ENCODE peak calls at places on chromosomes 1 and 21, in nine cellular contexts. One of them, this sample, is unnamed.

GRCh38 chr1:164588388-164589341 is 29.7 kb downstream of the PBX1 start:
- DNase-seq in activated T-cell treated with anti-CD3 and anti-CD28 coated beads, Interleukin-2, amount 50 U/mL, for 72 hours: no peak
- DNase-seq in EL: peak
- DNase-seq in WTC11: peak
- DNase-seq in AG10803: peak
- DNase-seq in K562: no peak
- DNase-seq in ELR: no peak
- DNase-seq in stimulated activated CD4-positive, alpha-beta T cell treated with anti-CD3 and anti-CD28 coated beads, Interleukin-12 subunit alpha, Interleukin-12 subunit beta, amount 100 ng/mL, for 24 hours: no peak
- DNase-seq in SK-MEL-5: no peak
- DNase-seq in this sample: peak

GRCh38 chr21:33478182-33478581 is 1.6 kb downstream of the TMEM50B start:
- DNase-seq in activated T-cell treated with anti-CD3 and anti-CD28 coated beads, Interleukin-2, amount 50 U/mL, for 72 hours: no peak
- DNase-seq in EL: no peak
- DNase-seq in WTC11: no peak
- DNase-seq in AG10803: no peak
- DNase-seq in K562: no peak
- DNase-seq in ELR: no peak
- DNase-seq in stimulated activated CD4-positive, alpha-beta T cell treated with anti-CD3 and anti-CD28 coated beads, Interleukin-12 subunit alpha, Interleukin-12 subunit beta, amount 100 ng/mL, for 24 hours: no peak
- DNase-seq in SK-MEL-5: no peak
- DNase-seq in this sample: no peak

GRCh38 chr1:215749423-215749822 is 182.3 kb downstream of the KCTD3 start:
- DNase-seq in activated T-cell treated with anti-CD3 and anti-CD28 coated beads, Interleukin-2, amount 50 U/mL, for 72 hours: no peak
- DNase-seq in EL: peak
- DNase-seq in WTC11: no peak
- DNase-seq in AG10803: peak
- DNase-seq in K562: no peak
- DNase-seq in ELR: peak
- DNase-seq in stimulated activated CD4-positive, alpha-beta T cell treated with anti-CD3 and anti-CD28 coated beads, Interleukin-12 subunit alpha, Interleukin-12 subunit beta, amount 100 ng/mL, for 24 hours: no peak
- DNase-seq in SK-MEL-5: no peak
- DNase-seq in this sample: no peak

GRCh38 chr1:109959974-109960744 is 24.4 kb upstream of the AHCYL1 start:
- DNase-seq in activated T-cell treated with anti-CD3 and anti-CD28 coated beads, Interleukin-2, amount 50 U/mL, for 72 hours: no peak
- DNase-seq in EL: peak
- DNase-seq in WTC11: peak
- DNase-seq in AG10803: peak
- DNase-seq in K562: no peak
- DNase-seq in ELR: peak
- DNase-seq in stimulated activated CD4-positive, alpha-beta T cell treated with anti-CD3 and anti-CD28 coated beads, Interleukin-12 subunit alpha, Interleukin-12 subunit beta, amount 100 ng/mL, for 24 hours: no peak
- DNase-seq in SK-MEL-5: peak
- DNase-seq in this sample: no peak

GRCh38 chr1:92486251-92487077 is at the start of gene GFI1:
- DNase-seq in activated T-cell treated with anti-CD3 and anti-CD28 coated beads, Interleukin-2, amount 50 U/mL, for 72 hours: peak
- DNase-seq in EL: peak
- DNase-seq in WTC11: peak
- DNase-seq in AG10803: no peak
- DNase-seq in K562: no peak
- DNase-seq in ELR: peak
- DNase-seq in stimulated activated CD4-positive, alpha-beta T cell treated with anti-CD3 and anti-CD28 coated beads, Interleukin-12 subunit alpha, Interleukin-12 subunit beta, amount 100 ng/mL, for 24 hours: peak
- DNase-seq in SK-MEL-5: no peak
- DNase-seq in this sample: peak

GRCh38 chr21:41166947-41167346 is 1.0 kb upstream of the BACE2 start:
- DNase-seq in activated T-cell treated with anti-CD3 and anti-CD28 coated beads, Interleukin-2, amount 50 U/mL, for 72 hours: no peak
- DNase-seq in EL: no peak
- DNase-seq in WTC11: no peak
- DNase-seq in AG10803: no peak
- DNase-seq in K562: no peak
- DNase-seq in ELR: no peak
- DNase-seq in stimulated activated CD4-positive, alpha-beta T cell treated with anti-CD3 and anti-CD28 coated beads, Interleukin-12 subunit alpha, Interleukin-12 subunit beta, amount 100 ng/mL, for 24 hours: no peak
- DNase-seq in SK-MEL-5: peak
- DNase-seq in this sample: peak

GRCh38 chr1:198232407-198232806 is 75.6 kb downstream of the NEK7 start:
- DNase-seq in activated T-cell treated with anti-CD3 and anti-CD28 coated beads, Interleukin-2, amount 50 U/mL, for 72 hours: no peak
- DNase-seq in EL: no peak
- DNase-seq in WTC11: no peak
- DNase-seq in AG10803: no peak
- DNase-seq in K562: no peak
- DNase-seq in ELR: no peak
- DNase-seq in stimulated activated CD4-positive, alpha-beta T cell treated with anti-CD3 and anti-CD28 coated beads, Interleukin-12 subunit alpha, Interleukin-12 subunit beta, amount 100 ng/mL, for 24 hours: no peak
- DNase-seq in SK-MEL-5: no peak
- DNase-seq in this sample: no peak

GRCh38 chr1:160705176-160705745 is 6.4 kb downstream of the CD48 start:
- DNase-seq in activated T-cell treated with anti-CD3 and anti-CD28 coated beads, Interleukin-2, amount 50 U/mL, for 72 hours: no peak
- DNase-seq in EL: no peak
- DNase-seq in WTC11: no peak
- DNase-seq in AG10803: no peak
- DNase-seq in K562: no peak
- DNase-seq in ELR: no peak
- DNase-seq in stimulated activated CD4-positive, alpha-beta T cell treated with anti-CD3 and anti-CD28 coated beads, Interleukin-12 subunit alpha, Interleukin-12 subunit beta, amount 100 ng/mL, for 24 hours: no peak
- DNase-seq in SK-MEL-5: no peak
- DNase-seq in this sample: no peak

GRCh38 chr1:217059401-217059800 is 336.2 kb upstream of the ESRRG start:
- DNase-seq in activated T-cell treated with anti-CD3 and anti-CD28 coated beads, Interleukin-2, amount 50 U/mL, for 72 hours: no peak
- DNase-seq in EL: no peak
- DNase-seq in WTC11: no peak
- DNase-seq in AG10803: no peak
- DNase-seq in K562: no peak
- DNase-seq in ELR: no peak
- DNase-seq in stimulated activated CD4-positive, alpha-beta T cell treated with anti-CD3 and anti-CD28 coated beads, Interleukin-12 subunit alpha, Interleukin-12 subunit beta, amount 100 ng/mL, for 24 hours: no peak
- DNase-seq in SK-MEL-5: no peak
- DNase-seq in this sample: no peak

GRCh38 chr1:181089777-181090505 is 1.4 kb downstream of the IER5 start:
- DNase-seq in activated T-cell treated with anti-CD3 and anti-CD28 coated beads, Interleukin-2, amount 50 U/mL, for 72 hours: peak
- DNase-seq in EL: peak
- DNase-seq in WTC11: peak
- DNase-seq in AG10803: peak
- DNase-seq in K562: peak
- DNase-seq in ELR: peak
- DNase-seq in stimulated activated CD4-positive, alpha-beta T cell treated with anti-CD3 and anti-CD28 coated beads, Interleukin-12 subunit alpha, Interleukin-12 subunit beta, amount 100 ng/mL, for 24 hours: peak
- DNase-seq in SK-MEL-5: peak
- DNase-seq in this sample: peak

GRCh38 chr1:180273066-180273465 is 43.0 kb downstream of the LHX4 start:
- DNase-seq in activated T-cell treated with anti-CD3 and anti-CD28 coated beads, Interleukin-2, amount 50 U/mL, for 72 hours: no peak
- DNase-seq in EL: no peak
- DNase-seq in WTC11: no peak
- DNase-seq in AG10803: no peak
- DNase-seq in K562: no peak
- DNase-seq in ELR: no peak
- DNase-seq in stimulated activated CD4-positive, alpha-beta T cell treated with anti-CD3 and anti-CD28 coated beads, Interleukin-12 subunit alpha, Interleukin-12 subunit beta, amount 100 ng/mL, for 24 hours: no peak
- DNase-seq in SK-MEL-5: no peak
- DNase-seq in this sample: no peak

GRCh38 chr1:26015358-26015757 is 6.2 kb upstream of the EXTL1 start:
- DNase-seq in activated T-cell treated with anti-CD3 and anti-CD28 coated beads, Interleukin-2, amount 50 U/mL, for 72 hours: no peak
- DNase-seq in EL: peak
- DNase-seq in WTC11: no peak
- DNase-seq in AG10803: peak
- DNase-seq in K562: no peak
- DNase-seq in ELR: no peak
- DNase-seq in stimulated activated CD4-positive, alpha-beta T cell treated with anti-CD3 and anti-CD28 coated beads, Interleukin-12 subunit alpha, Interleukin-12 subunit beta, amount 100 ng/mL, for 24 hours: no peak
- DNase-seq in SK-MEL-5: peak
- DNase-seq in this sample: no peak

GRCh38 chr1:56336972-56337371 is 242.4 kb downstream of the PLPP3 start:
- DNase-seq in activated T-cell treated with anti-CD3 and anti-CD28 coated beads, Interleukin-2, amount 50 U/mL, for 72 hours: no peak
- DNase-seq in EL: no peak
- DNase-seq in WTC11: no peak
- DNase-seq in AG10803: no peak
- DNase-seq in K562: no peak
- DNase-seq in ELR: no peak
- DNase-seq in stimulated activated CD4-positive, alpha-beta T cell treated with anti-CD3 and anti-CD28 coated beads, Interleukin-12 subunit alpha, Interleukin-12 subunit beta, amount 100 ng/mL, for 24 hours: no peak
- DNase-seq in SK-MEL-5: no peak
- DNase-seq in this sample: no peak

GRCh38 chr1:207124389-207124788 is 20.4 kb downstream of the C4BPA start:
- DNase-seq in activated T-cell treated with anti-CD3 and anti-CD28 coated beads, Interleukin-2, amount 50 U/mL, for 72 hours: no peak
- DNase-seq in EL: no peak
- DNase-seq in WTC11: no peak
- DNase-seq in AG10803: no peak
- DNase-seq in K562: no peak
- DNase-seq in ELR: no peak
- DNase-seq in stimulated activated CD4-positive, alpha-beta T cell treated with anti-CD3 and anti-CD28 coated beads, Interleukin-12 subunit alpha, Interleukin-12 subunit beta, amount 100 ng/mL, for 24 hours: no peak
- DNase-seq in SK-MEL-5: no peak
- DNase-seq in this sample: no peak

GRCh38 chr1:22671999-22672398 is 19.0 kb downstream of the C1QB start:
- DNase-seq in activated T-cell treated with anti-CD3 and anti-CD28 coated beads, Interleukin-2, amount 50 U/mL, for 72 hours: no peak
- DNase-seq in EL: no peak
- DNase-seq in WTC11: no peak
- DNase-seq in AG10803: no peak
- DNase-seq in K562: no peak
- DNase-seq in ELR: no peak
- DNase-seq in stimulated activated CD4-positive, alpha-beta T cell treated with anti-CD3 and anti-CD28 coated beads, Interleukin-12 subunit alpha, Interleukin-12 subunit beta, amount 100 ng/mL, for 24 hours: no peak
- DNase-seq in SK-MEL-5: no peak
- DNase-seq in this sample: no peak

GRCh38 chr1:234149217-234149616 is 224.0 kb upstream of the COA6 start:
- DNase-seq in activated T-cell treated with anti-CD3 and anti-CD28 coated beads, Interleukin-2, amount 50 U/mL, for 72 hours: no peak
- DNase-seq in EL: peak
- DNase-seq in WTC11: no peak
- DNase-seq in AG10803: peak
- DNase-seq in K562: no peak
- DNase-seq in ELR: peak
- DNase-seq in stimulated activated CD4-positive, alpha-beta T cell treated with anti-CD3 and anti-CD28 coated beads, Interleukin-12 subunit alpha, Interleukin-12 subunit beta, amount 100 ng/mL, for 24 hours: no peak
- DNase-seq in SK-MEL-5: no peak
- DNase-seq in this sample: no peak

GRCh38 chr1:235929216-235929615 is 62.5 kb upstream of the LYST start:
- DNase-seq in activated T-cell treated with anti-CD3 and anti-CD28 coated beads, Interleukin-2, amount 50 U/mL, for 72 hours: no peak
- DNase-seq in EL: peak
- DNase-seq in WTC11: no peak
- DNase-seq in AG10803: no peak
- DNase-seq in K562: no peak
- DNase-seq in ELR: no peak
- DNase-seq in stimulated activated CD4-positive, alpha-beta T cell treated with anti-CD3 and anti-CD28 coated beads, Interleukin-12 subunit alpha, Interleukin-12 subunit beta, amount 100 ng/mL, for 24 hours: no peak
- DNase-seq in SK-MEL-5: no peak
- DNase-seq in this sample: no peak

GRCh38 chr1:71427066-71427465 is 346.2 kb upstream of the ZRANB2 start:
- DNase-seq in activated T-cell treated with anti-CD3 and anti-CD28 coated beads, Interleukin-2, amount 50 U/mL, for 72 hours: no peak
- DNase-seq in EL: no peak
- DNase-seq in WTC11: no peak
- DNase-seq in AG10803: no peak
- DNase-seq in K562: no peak
- DNase-seq in ELR: no peak
- DNase-seq in stimulated activated CD4-positive, alpha-beta T cell treated with anti-CD3 and anti-CD28 coated beads, Interleukin-12 subunit alpha, Interleukin-12 subunit beta, amount 100 ng/mL, for 24 hours: no peak
- DNase-seq in SK-MEL-5: no peak
- DNase-seq in this sample: no peak

GRCh38 chr1:7856345-7856744 is 3.5 kb upstream of the UTS2 start:
- DNase-seq in activated T-cell treated with anti-CD3 and anti-CD28 coated beads, Interleukin-2, amount 50 U/mL, for 72 hours: no peak
- DNase-seq in EL: no peak
- DNase-seq in WTC11: no peak
- DNase-seq in AG10803: no peak
- DNase-seq in K562: no peak
- DNase-seq in ELR: no peak
- DNase-seq in stimulated activated CD4-positive, alpha-beta T cell treated with anti-CD3 and anti-CD28 coated beads, Interleukin-12 subunit alpha, Interleukin-12 subunit beta, amount 100 ng/mL, for 24 hours: no peak
- DNase-seq in SK-MEL-5: peak
- DNase-seq in this sample: no peak

GRCh38 chr1:231335663-231336602 is 1.7 kb downstream of the EXOC8 start:
- DNase-seq in activated T-cell treated with anti-CD3 and anti-CD28 coated beads, Interleukin-2, amount 50 U/mL, for 72 hours: no peak
- DNase-seq in EL: peak
- DNase-seq in WTC11: no peak
- DNase-seq in AG10803: no peak
- DNase-seq in K562: no peak
- DNase-seq in ELR: no peak
- DNase-seq in stimulated activated CD4-positive, alpha-beta T cell treated with anti-CD3 and anti-CD28 coated beads, Interleukin-12 subunit alpha, Interleukin-12 subunit beta, amount 100 ng/mL, for 24 hours: no peak
- DNase-seq in SK-MEL-5: no peak
- DNase-seq in this sample: no peak

GRCh38 chr1:37682334-37682987 is 9.9 kb upstream of the CDCA8 start:
- DNase-seq in activated T-cell treated with anti-CD3 and anti-CD28 coated beads, Interleukin-2, amount 50 U/mL, for 72 hours: peak
- DNase-seq in EL: peak
- DNase-seq in WTC11: peak
- DNase-seq in AG10803: peak
- DNase-seq in K562: peak
- DNase-seq in ELR: peak
- DNase-seq in stimulated activated CD4-positive, alpha-beta T cell treated with anti-CD3 and anti-CD28 coated beads, Interleukin-12 subunit alpha, Interleukin-12 subunit beta, amount 100 ng/mL, for 24 hours: peak
- DNase-seq in SK-MEL-5: peak
- DNase-seq in this sample: peak

GRCh38 chr1:183652547-183653467 is at the start of gene APOBEC4:
- DNase-seq in activated T-cell treated with anti-CD3 and anti-CD28 coated beads, Interleukin-2, amount 50 U/mL, for 72 hours: no peak
- DNase-seq in EL: no peak
- DNase-seq in WTC11: no peak
- DNase-seq in AG10803: no peak
- DNase-seq in K562: no peak
- DNase-seq in ELR: no peak
- DNase-seq in stimulated activated CD4-positive, alpha-beta T cell treated with anti-CD3 and anti-CD28 coated beads, Interleukin-12 subunit alpha, Interleukin-12 subunit beta, amount 100 ng/mL, for 24 hours: no peak
- DNase-seq in SK-MEL-5: no peak
- DNase-seq in this sample: no peak

GRCh38 chr1:184802739-184803492 is 48.3 kb upstream of the EDEM3 start:
- DNase-seq in activated T-cell treated with anti-CD3 and anti-CD28 coated beads, Interleukin-2, amount 50 U/mL, for 72 hours: no peak
- DNase-seq in EL: peak
- DNase-seq in WTC11: no peak
- DNase-seq in AG10803: peak
- DNase-seq in K562: no peak
- DNase-seq in ELR: peak
- DNase-seq in stimulated activated CD4-positive, alpha-beta T cell treated with anti-CD3 and anti-CD28 coated beads, Interleukin-12 subunit alpha, Interleukin-12 subunit beta, amount 100 ng/mL, for 24 hours: no peak
- DNase-seq in SK-MEL-5: no peak
- DNase-seq in this sample: peak

GRCh38 chr21:40337981-40338380 is 470.7 kb downstream of the PCP4 start:
- DNase-seq in activated T-cell treated with anti-CD3 and anti-CD28 coated beads, Interleukin-2, amount 50 U/mL, for 72 hours: no peak
- DNase-seq in EL: no peak
- DNase-seq in WTC11: no peak
- DNase-seq in AG10803: no peak
- DNase-seq in K562: no peak
- DNase-seq in ELR: no peak
- DNase-seq in stimulated activated CD4-positive, alpha-beta T cell treated with anti-CD3 and anti-CD28 coated beads, Interleukin-12 subunit alpha, Interleukin-12 subunit beta, amount 100 ng/mL, for 24 hours: no peak
- DNase-seq in SK-MEL-5: no peak
- DNase-seq in this sample: no peak

GRCh38 chr1:226983247-226983997 is 43.3 kb downstream of the COQ8A start:
- DNase-seq in activated T-cell treated with anti-CD3 and anti-CD28 coated beads, Interleukin-2, amount 50 U/mL, for 72 hours: no peak
- DNase-seq in EL: no peak
- DNase-seq in WTC11: no peak
- DNase-seq in AG10803: no peak
- DNase-seq in K562: no peak
- DNase-seq in ELR: no peak
- DNase-seq in stimulated activated CD4-positive, alpha-beta T cell treated with anti-CD3 and anti-CD28 coated beads, Interleukin-12 subunit alpha, Interleukin-12 subunit beta, amount 100 ng/mL, for 24 hours: no peak
- DNase-seq in SK-MEL-5: no peak
- DNase-seq in this sample: no peak

GRCh38 chr21:26032263-26032662 is 138.3 kb downstream of the APP start:
- DNase-seq in activated T-cell treated with anti-CD3 and anti-CD28 coated beads, Interleukin-2, amount 50 U/mL, for 72 hours: no peak
- DNase-seq in EL: no peak
- DNase-seq in WTC11: no peak
- DNase-seq in AG10803: no peak
- DNase-seq in K562: no peak
- DNase-seq in ELR: peak
- DNase-seq in stimulated activated CD4-positive, alpha-beta T cell treated with anti-CD3 and anti-CD28 coated beads, Interleukin-12 subunit alpha, Interleukin-12 subunit beta, amount 100 ng/mL, for 24 hours: no peak
- DNase-seq in SK-MEL-5: no peak
- DNase-seq in this sample: no peak

GRCh38 chr21:15729674-15730483 is at the start of gene USP25:
- DNase-seq in activated T-cell treated with anti-CD3 and anti-CD28 coated beads, Interleukin-2, amount 50 U/mL, for 72 hours: peak
- DNase-seq in EL: peak
- DNase-seq in WTC11: peak
- DNase-seq in AG10803: peak
- DNase-seq in K562: peak
- DNase-seq in ELR: peak
- DNase-seq in stimulated activated CD4-positive, alpha-beta T cell treated with anti-CD3 and anti-CD28 coated beads, Interleukin-12 subunit alpha, Interleukin-12 subunit beta, amount 100 ng/mL, for 24 hours: peak
- DNase-seq in SK-MEL-5: peak
- DNase-seq in this sample: peak

GRCh38 chr1:156004843-156005593 is 15.7 kb downstream of the SSR2 start:
- DNase-seq in activated T-cell treated with anti-CD3 and anti-CD28 coated beads, Interleukin-2, amount 50 U/mL, for 72 hours: no peak
- DNase-seq in EL: no peak
- DNase-seq in WTC11: no peak
- DNase-seq in AG10803: no peak
- DNase-seq in K562: no peak
- DNase-seq in ELR: no peak
- DNase-seq in stimulated activated CD4-positive, alpha-beta T cell treated with anti-CD3 and anti-CD28 coated beads, Interleukin-12 subunit alpha, Interleukin-12 subunit beta, amount 100 ng/mL, for 24 hours: no peak
- DNase-seq in SK-MEL-5: no peak
- DNase-seq in this sample: no peak

GRCh38 chr1:221429262-221429661 is 312.6 kb downstream of the DUSP10 start:
- DNase-seq in activated T-cell treated with anti-CD3 and anti-CD28 coated beads, Interleukin-2, amount 50 U/mL, for 72 hours: no peak
- DNase-seq in EL: peak
- DNase-seq in WTC11: no peak
- DNase-seq in AG10803: peak
- DNase-seq in K562: no peak
- DNase-seq in ELR: peak
- DNase-seq in stimulated activated CD4-positive, alpha-beta T cell treated with anti-CD3 and anti-CD28 coated beads, Interleukin-12 subunit alpha, Interleukin-12 subunit beta, amount 100 ng/mL, for 24 hours: no peak
- DNase-seq in SK-MEL-5: no peak
- DNase-seq in this sample: no peak

GRCh38 chr1:58755468-58755872 is 28.4 kb downstream of the JUN start:
- DNase-seq in activated T-cell treated with anti-CD3 and anti-CD28 coated beads, Interleukin-2, amount 50 U/mL, for 72 hours: peak
- DNase-seq in EL: peak
- DNase-seq in WTC11: no peak
- DNase-seq in AG10803: peak
- DNase-seq in K562: no peak
- DNase-seq in ELR: peak
- DNase-seq in stimulated activated CD4-positive, alpha-beta T cell treated with anti-CD3 and anti-CD28 coated beads, Interleukin-12 subunit alpha, Interleukin-12 subunit beta, amount 100 ng/mL, for 24 hours: peak
- DNase-seq in SK-MEL-5: peak
- DNase-seq in this sample: no peak

GRCh38 chr1:193471981-193472380 is 285.6 kb upstream of the B3GALT2 start:
- DNase-seq in activated T-cell treated with anti-CD3 and anti-CD28 coated beads, Interleukin-2, amount 50 U/mL, for 72 hours: no peak
- DNase-seq in EL: no peak
- DNase-seq in WTC11: no peak
- DNase-seq in AG10803: no peak
- DNase-seq in K562: no peak
- DNase-seq in ELR: peak
- DNase-seq in stimulated activated CD4-positive, alpha-beta T cell treated with anti-CD3 and anti-CD28 coated beads, Interleukin-12 subunit alpha, Interleukin-12 subunit beta, amount 100 ng/mL, for 24 hours: no peak
- DNase-seq in SK-MEL-5: peak
- DNase-seq in this sample: no peak